ENCODE peak calls at places on chromosomes 16 and 17, in seven cellular contexts. One of them, this sample, is unnamed.
A peak's percentile ranks its signal among the peaks of the same experiment; 100 is the strongest.

GRCh38 chr16:66270333-66270927 is 96.1 kb upstream of the CDH5 start:
- DNase-seq in Peyer's patch: peak; percentile 16
- DNase-seq in NB4: peak; percentile 79
- DNase-seq in GM23248: peak; percentile 77
- DNase-seq in tibial artery: peak; percentile 77
- DNase-seq in brain microvascular endothelial cell: peak; percentile 55
- DNase-seq in IMR-90: peak; percentile 54
- DNase-seq in this sample: peak; percentile 39

GRCh38 chr16:59470556-59470955 is 736.4 kb upstream of the GOT2 start:
- DNase-seq in tibial artery: no peak
- DNase-seq in IMR-90: no peak
- DNase-seq in NB4: no peak
- DNase-seq in GM23248: no peak
- DNase-seq in Peyer's patch: no peak
- DNase-seq in brain microvascular endothelial cell: no peak
- DNase-seq in this sample: no peak

GRCh38 chr16:56451753-56452689 is 667 bp downstream of the OGFOD1 start:
- DNase-seq in tibial artery: peak; percentile 79
- DNase-seq in Peyer's patch: no peak
- DNase-seq in GM23248: peak; percentile 82
- DNase-seq in IMR-90: peak; percentile 31
- DNase-seq in NB4: peak; percentile 75
- DNase-seq in brain microvascular endothelial cell: peak; percentile 32
- DNase-seq in this sample: peak; percentile 34

GRCh38 chr17:81204578-81204977 is 18.2 kb downstream of the CEP131 start:
- DNase-seq in IMR-90: no peak
- DNase-seq in NB4: no peak
- DNase-seq in GM23248: no peak
- DNase-seq in Peyer's patch: no peak
- DNase-seq in brain microvascular endothelial cell: no peak
- DNase-seq in tibial artery: no peak
- DNase-seq in this sample: no peak

GRCh38 chr17:44007346-44008204 is 3.2 kb downstream of the NAGS start:
- DNase-seq in GM23248: peak; percentile 38
- DNase-seq in NB4: no peak
- DNase-seq in brain microvascular endothelial cell: no peak
- DNase-seq in tibial artery: no peak
- DNase-seq in IMR-90: no peak
- DNase-seq in Peyer's patch: no peak
- DNase-seq in this sample: peak; percentile 7

GRCh38 chr17:19237389-19238166 is 412 bp downstream of the EPN2 start:
- DNase-seq in NB4: no peak
- DNase-seq in GM23248: peak; percentile 53
- DNase-seq in IMR-90: no peak
- DNase-seq in Peyer's patch: peak; percentile 25
- DNase-seq in brain microvascular endothelial cell: no peak
- DNase-seq in tibial artery: peak; percentile 74
- DNase-seq in this sample: no peak

GRCh38 chr17:12037970-12038369 is 17.3 kb downstream of the MAP2K4 start:
- DNase-seq in NB4: no peak
- DNase-seq in brain microvascular endothelial cell: no peak
- DNase-seq in GM23248: no peak
- DNase-seq in Peyer's patch: no peak
- DNase-seq in IMR-90: no peak
- DNase-seq in tibial artery: no peak
- DNase-seq in this sample: no peak

GRCh38 chr17:35773129-35773528 is 12.4 kb downstream of the C17orf50 start:
- DNase-seq in Peyer's patch: no peak
- DNase-seq in brain microvascular endothelial cell: no peak
- DNase-seq in tibial artery: no peak
- DNase-seq in IMR-90: no peak
- DNase-seq in GM23248: no peak
- DNase-seq in NB4: no peak
- DNase-seq in this sample: no peak

GRCh38 chr16:89473791-89474414 is 16.5 kb downstream of the ANKRD11 start:
- DNase-seq in IMR-90: peak; percentile 56
- DNase-seq in tibial artery: no peak
- DNase-seq in brain microvascular endothelial cell: peak; percentile 34
- DNase-seq in GM23248: peak; percentile 82
- DNase-seq in NB4: peak; percentile 81
- DNase-seq in Peyer's patch: no peak
- DNase-seq in this sample: peak; percentile 49

GRCh38 chr16:56600398-56600999 is 7.9 kb upstream of the MT2A start:
- DNase-seq in brain microvascular endothelial cell: peak; percentile 60
- DNase-seq in NB4: peak; percentile 68
- DNase-seq in Peyer's patch: peak; percentile 33
- DNase-seq in IMR-90: peak; percentile 66
- DNase-seq in tibial artery: no peak
- DNase-seq in GM23248: peak; percentile 83
- DNase-seq in this sample: peak; percentile 37

DNA sequence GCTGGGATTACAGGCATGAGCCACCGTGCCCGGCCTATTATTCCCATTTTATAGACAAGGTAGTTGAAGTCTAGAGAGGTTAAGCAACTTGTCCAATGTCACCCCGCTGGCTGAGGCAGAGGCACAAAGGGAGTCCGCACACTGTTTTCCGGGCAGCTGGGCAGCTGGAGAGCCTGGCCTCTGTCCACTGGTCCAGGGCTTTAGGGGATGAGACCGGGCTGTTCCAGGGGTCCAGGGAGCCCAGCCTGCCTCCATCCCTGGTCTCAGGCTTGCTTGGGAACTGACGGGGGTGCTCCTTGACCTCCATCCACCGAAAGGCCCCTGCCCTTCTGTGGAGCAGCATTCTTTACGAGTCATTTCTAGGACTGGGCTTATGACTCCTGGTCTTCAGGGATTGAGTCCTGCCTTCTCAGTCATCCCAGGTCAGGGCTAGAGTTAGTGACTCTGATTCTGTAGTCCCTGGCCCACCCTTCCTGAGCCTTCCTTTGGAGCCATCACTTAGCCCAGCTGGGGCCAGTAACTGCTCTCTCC is 37.5 kb downstream of the SOCS3 start:
- DNase-seq in NB4: no peak
- DNase-seq in Peyer's patch: no peak
- DNase-seq in tibial artery: no peak
- DNase-seq in brain microvascular endothelial cell: no peak
- DNase-seq in GM23248: peak; percentile 75
- DNase-seq in IMR-90: peak; percentile 54
- DNase-seq in this sample: no peak
- H3K4me3 ChIP-seq in NB4: no peak overlapping the region
- H3K4me3 ChIP-seq in Peyer's patch: no peak overlapping the region
- H3K4me3 ChIP-seq in tibial artery: no peak overlapping the region
- H3K4me3 ChIP-seq in brain microvascular endothelial cell: no peak overlapping the region
- H3K4me3 ChIP-seq in GM23248: no peak overlapping the region
- H3K4me3 ChIP-seq in IMR-90: no peak overlapping the region
- H3K4me3 ChIP-seq in this sample: no peak overlapping the region

GRCh38 chr17:36856169-36856568 is 81.1 kb upstream of the LHX1 start:
- DNase-seq in IMR-90: no peak
- DNase-seq in GM23248: no peak
- DNase-seq in NB4: no peak
- DNase-seq in Peyer's patch: no peak
- DNase-seq in tibial artery: no peak
- DNase-seq in brain microvascular endothelial cell: no peak
- DNase-seq in this sample: peak; percentile 12
- H3K4me3 ChIP-seq in IMR-90: no peak overlapping the region
- H3K4me3 ChIP-seq in GM23248: no peak overlapping the region
- H3K4me3 ChIP-seq in NB4: no peak overlapping the region
- H3K4me3 ChIP-seq in Peyer's patch: no peak overlapping the region
- H3K4me3 ChIP-seq in tibial artery: no peak overlapping the region
- H3K4me3 ChIP-seq in brain microvascular endothelial cell: no peak overlapping the region
- H3K4me3 ChIP-seq in this sample: no peak overlapping the region

GRCh38 chr16:49664221-49665215 is 191.4 kb downstream of the ZNF423 start:
- DNase-seq in Peyer's patch: no peak
- DNase-seq in IMR-90: no peak
- DNase-seq in brain microvascular endothelial cell: no peak
- DNase-seq in NB4: no peak
- DNase-seq in tibial artery: no peak
- DNase-seq in GM23248: peak; percentile 12
- DNase-seq in this sample: no peak

GRCh38 chr16:49660647-49661046 is 195.3 kb downstream of the ZNF423 start:
- DNase-seq in GM23248: no peak
- DNase-seq in NB4: no peak
- DNase-seq in Peyer's patch: no peak
- DNase-seq in IMR-90: no peak
- DNase-seq in tibial artery: no peak
- DNase-seq in brain microvascular endothelial cell: no peak
- DNase-seq in this sample: no peak

GRCh38 chr16:49661465-49662187 is 194.3 kb downstream of the ZNF423 start:
- DNase-seq in GM23248: no peak
- DNase-seq in Peyer's patch: no peak
- DNase-seq in IMR-90: no peak
- DNase-seq in tibial artery: no peak
- DNase-seq in NB4: no peak
- DNase-seq in brain microvascular endothelial cell: no peak
- DNase-seq in this sample: no peak

GRCh38 chr16:49659356-49659755 is 196.6 kb downstream of the ZNF423 start:
- DNase-seq in brain microvascular endothelial cell: no peak
- DNase-seq in Peyer's patch: no peak
- DNase-seq in GM23248: no peak
- DNase-seq in NB4: no peak
- DNase-seq in tibial artery: no peak
- DNase-seq in IMR-90: no peak
- DNase-seq in this sample: no peak

DNA sequence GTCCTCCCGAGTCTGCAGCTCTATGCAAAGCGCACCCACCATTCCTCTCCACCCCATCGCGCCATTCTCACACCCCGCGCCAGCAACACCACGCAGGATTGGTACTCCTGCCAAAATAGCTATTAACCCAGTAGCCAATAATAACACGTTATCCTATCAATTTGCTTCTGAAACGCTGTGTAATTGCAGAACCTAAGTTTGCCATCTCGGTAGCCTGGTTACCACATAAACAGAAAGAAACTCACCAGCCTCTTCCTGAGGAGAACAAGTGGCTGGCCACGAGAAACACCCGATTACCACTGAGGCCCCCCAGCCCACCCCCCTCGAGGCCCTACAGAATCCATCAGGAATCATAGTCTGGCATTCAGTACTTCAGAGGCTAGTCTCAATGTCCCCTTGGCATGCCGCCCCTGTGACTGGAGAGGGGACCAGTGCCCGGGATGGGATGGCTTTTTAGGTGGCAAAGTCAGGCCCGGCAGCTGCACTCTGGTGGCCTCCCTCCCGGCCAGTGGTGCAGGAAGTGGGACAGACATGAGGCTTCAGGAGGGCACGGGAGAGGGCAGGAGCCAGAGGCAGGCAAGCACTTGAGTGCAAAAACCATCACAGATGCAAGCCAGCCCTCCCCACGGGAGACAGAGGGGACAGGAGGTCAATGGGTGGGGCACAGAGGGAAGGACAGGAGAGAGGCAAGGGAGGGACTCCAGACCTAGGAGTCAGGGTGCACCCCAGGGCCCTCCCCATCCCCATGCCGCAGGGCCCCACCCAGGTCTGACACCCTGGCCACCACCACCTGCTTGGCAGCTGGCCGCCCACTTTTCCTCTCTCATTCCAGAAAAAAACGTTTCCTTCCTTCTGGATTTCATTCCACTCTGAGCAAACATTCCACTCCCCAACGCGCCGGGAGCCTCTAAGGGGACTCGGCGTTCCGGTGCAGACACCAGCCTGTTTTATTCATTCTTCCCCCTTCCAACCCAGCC is 192.5 kb downstream of the ZNF423 start:
- DNase-seq in tibial artery: peak; percentile 68
- DNase-seq in GM23248: peak; percentile 35
- DNase-seq in Peyer's patch: no peak
- DNase-seq in IMR-90: no peak
- DNase-seq in brain microvascular endothelial cell: no peak
- DNase-seq in NB4: no peak
- DNase-seq in this sample: no peak
- H3K4me3 ChIP-seq in tibial artery: no peak overlapping the region
- H3K4me3 ChIP-seq in GM23248: peak overlapping the region; percentile 22
- H3K4me3 ChIP-seq in Peyer's patch: no peak overlapping the region
- H3K4me3 ChIP-seq in IMR-90: no peak overlapping the region
- H3K4me3 ChIP-seq in brain microvascular endothelial cell: no peak overlapping the region
- H3K4me3 ChIP-seq in NB4: no peak overlapping the region
- H3K4me3 ChIP-seq in this sample: no peak overlapping the region

GRCh38 chr17:30130121-30130520 is 13.5 kb downstream of the NSRP1 start:
- DNase-seq in GM23248: no peak
- DNase-seq in Peyer's patch: no peak
- DNase-seq in tibial artery: no peak
- DNase-seq in NB4: no peak
- DNase-seq in brain microvascular endothelial cell: no peak
- DNase-seq in IMR-90: no peak
- DNase-seq in this sample: no peak

GRCh38 chr17:30137158-30137557 is 20.5 kb downstream of the NSRP1 start:
- DNase-seq in GM23248: no peak
- DNase-seq in tibial artery: no peak
- DNase-seq in brain microvascular endothelial cell: no peak
- DNase-seq in IMR-90: no peak
- DNase-seq in NB4: no peak
- DNase-seq in Peyer's patch: no peak
- DNase-seq in this sample: no peak

DNA sequence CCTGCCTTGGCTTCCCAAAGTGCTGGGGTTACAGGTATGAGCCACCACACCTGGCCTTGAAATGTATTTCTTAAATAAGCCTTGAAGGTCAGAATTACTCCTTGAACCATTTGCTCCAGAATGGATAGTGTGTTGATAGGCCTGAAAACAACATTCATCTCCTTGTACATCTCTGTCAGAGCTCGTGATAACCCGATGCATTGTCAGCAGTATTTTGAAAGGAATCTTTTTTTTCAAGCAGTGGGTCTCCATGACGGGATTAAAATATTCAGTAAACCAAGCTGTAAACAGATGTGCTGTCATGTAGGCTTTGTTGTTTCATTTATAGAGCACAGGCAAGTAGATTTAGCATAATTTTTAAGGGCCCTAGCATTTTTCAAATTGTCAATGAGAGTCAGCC is 16.6 kb downstream of the NSRP1 start:
- DNase-seq in NB4: no peak
- DNase-seq in IMR-90: no peak
- DNase-seq in Peyer's patch: no peak
- DNase-seq in brain microvascular endothelial cell: no peak
- DNase-seq in GM23248: no peak
- DNase-seq in tibial artery: no peak
- DNase-seq in this sample: no peak
- H3K4me3 ChIP-seq in NB4: no peak overlapping the region
- H3K4me3 ChIP-seq in IMR-90: no peak overlapping the region
- H3K4me3 ChIP-seq in Peyer's patch: no peak overlapping the region
- H3K4me3 ChIP-seq in brain microvascular endothelial cell: no peak overlapping the region
- H3K4me3 ChIP-seq in GM23248: no peak overlapping the region
- H3K4me3 ChIP-seq in tibial artery: no peak overlapping the region
- H3K4me3 ChIP-seq in this sample: no peak overlapping the region

DNA sequence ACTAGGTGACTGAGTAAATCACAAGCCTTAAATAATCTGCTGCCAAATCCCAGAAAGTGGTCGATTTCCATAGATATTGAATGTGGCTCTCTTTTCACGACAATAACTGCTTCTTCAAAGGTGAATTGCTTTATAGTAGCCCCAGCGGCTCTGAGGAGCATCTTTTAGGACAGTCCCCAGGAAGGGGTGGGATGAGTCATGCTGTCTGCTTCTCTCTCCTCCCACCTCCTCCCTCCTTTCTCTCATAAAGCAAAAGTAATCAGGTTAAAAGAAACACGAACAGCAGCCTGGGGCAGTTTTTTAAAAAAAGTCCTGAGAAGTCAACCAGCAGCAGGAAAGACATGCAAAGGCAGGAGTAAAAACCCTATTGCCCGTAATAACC is 1.8 kb downstream of the KIAA0513 start:
- DNase-seq in NB4: peak; percentile 88
- DNase-seq in GM23248: peak; percentile 86
- DNase-seq in IMR-90: peak; percentile 65
- DNase-seq in tibial artery: no peak
- DNase-seq in brain microvascular endothelial cell: no peak
- DNase-seq in Peyer's patch: no peak
- DNase-seq in this sample: peak; percentile 65
- H3K4me3 ChIP-seq in NB4: peak overlapping the region; percentile 52
- H3K4me3 ChIP-seq in GM23248: peak overlapping the region; percentile 87
- H3K4me3 ChIP-seq in IMR-90: no peak overlapping the region
- H3K4me3 ChIP-seq in tibial artery: peak overlapping the region; percentile 79
- H3K4me3 ChIP-seq in brain microvascular endothelial cell: no peak overlapping the region
- H3K4me3 ChIP-seq in Peyer's patch: peak overlapping the region; percentile 2
- H3K4me3 ChIP-seq in this sample: no peak overlapping the region